ENCODE peak calls at places on chromosomes 2 and 18, in seven cellular contexts. One of them, this sample, is unnamed.

GRCh38 chr18:3472681-3473544 is 22.9 kb downstream of the TGIF1 start:
- DNase-seq in astrocyte of the spinal cord: no peak
- DNase-seq in stimulated activated CD8-positive, alpha-beta memory T cell treated with anti-CD3 and anti-CD28 coated beads, Interleukin-12 subunit alpha, Interleukin-12 subunit beta, amount 100 ng/mL, for 1 hour: no peak
- DNase-seq in GOT3: no peak
- DNase-seq in chondrocyte: no peak
- DNase-seq in nephron progenitor cell: no peak
- DNase-seq in choroid plexus epithelial cell: no peak
- DNase-seq in this sample: no peak

GRCh38 chr2:21415234-21415633 is 291.5 kb downstream of the TDRD15 start:
- DNase-seq in astrocyte of the spinal cord: no peak
- DNase-seq in stimulated activated CD8-positive, alpha-beta memory T cell treated with anti-CD3 and anti-CD28 coated beads, Interleukin-12 subunit alpha, Interleukin-12 subunit beta, amount 100 ng/mL, for 1 hour: no peak
- DNase-seq in GOT3: no peak
- DNase-seq in chondrocyte: no peak
- DNase-seq in nephron progenitor cell: no peak
- DNase-seq in choroid plexus epithelial cell: peak
- DNase-seq in this sample: no peak

GRCh38 chr2:16615687-16616615 is 49.7 kb downstream of the CYRIA start:
- DNase-seq in astrocyte of the spinal cord: no peak
- DNase-seq in stimulated activated CD8-positive, alpha-beta memory T cell treated with anti-CD3 and anti-CD28 coated beads, Interleukin-12 subunit alpha, Interleukin-12 subunit beta, amount 100 ng/mL, for 1 hour: no peak
- DNase-seq in GOT3: no peak
- DNase-seq in chondrocyte: no peak
- DNase-seq in nephron progenitor cell: no peak
- DNase-seq in choroid plexus epithelial cell: no peak
- DNase-seq in this sample: no peak

GRCh38 chr2:37085731-37086147 is 1.4 kb downstream of the GPATCH11 start:
- DNase-seq in astrocyte of the spinal cord: peak
- DNase-seq in stimulated activated CD8-positive, alpha-beta memory T cell treated with anti-CD3 and anti-CD28 coated beads, Interleukin-12 subunit alpha, Interleukin-12 subunit beta, amount 100 ng/mL, for 1 hour: no peak
- DNase-seq in GOT3: no peak
- DNase-seq in chondrocyte: no peak
- DNase-seq in nephron progenitor cell: no peak
- DNase-seq in choroid plexus epithelial cell: peak
- DNase-seq in this sample: no peak

GRCh38 chr2:46260305-46260704 is 36.9 kb upstream of the EPAS1 start:
- DNase-seq in astrocyte of the spinal cord: no peak
- DNase-seq in stimulated activated CD8-positive, alpha-beta memory T cell treated with anti-CD3 and anti-CD28 coated beads, Interleukin-12 subunit alpha, Interleukin-12 subunit beta, amount 100 ng/mL, for 1 hour: no peak
- DNase-seq in GOT3: no peak
- DNase-seq in chondrocyte: no peak
- DNase-seq in nephron progenitor cell: no peak
- DNase-seq in choroid plexus epithelial cell: no peak
- DNase-seq in this sample: no peak

GRCh38 chr2:18585526-18585925 is 3.8 kb downstream of the NT5C1B start:
- DNase-seq in astrocyte of the spinal cord: no peak
- DNase-seq in stimulated activated CD8-positive, alpha-beta memory T cell treated with anti-CD3 and anti-CD28 coated beads, Interleukin-12 subunit alpha, Interleukin-12 subunit beta, amount 100 ng/mL, for 1 hour: no peak
- DNase-seq in GOT3: no peak
- DNase-seq in chondrocyte: no peak
- DNase-seq in nephron progenitor cell: no peak
- DNase-seq in choroid plexus epithelial cell: peak
- DNase-seq in this sample: no peak

GRCh38 chr2:49948091-49948490 is 793.8 kb upstream of the FSHR start:
- DNase-seq in astrocyte of the spinal cord: no peak
- DNase-seq in stimulated activated CD8-positive, alpha-beta memory T cell treated with anti-CD3 and anti-CD28 coated beads, Interleukin-12 subunit alpha, Interleukin-12 subunit beta, amount 100 ng/mL, for 1 hour: no peak
- DNase-seq in GOT3: no peak
- DNase-seq in chondrocyte: no peak
- DNase-seq in nephron progenitor cell: no peak
- DNase-seq in choroid plexus epithelial cell: no peak
- DNase-seq in this sample: no peak

GRCh38 chr2:28356095-28356911 is 36.4 kb upstream of the FOSL2 start:
- DNase-seq in astrocyte of the spinal cord: peak
- DNase-seq in stimulated activated CD8-positive, alpha-beta memory T cell treated with anti-CD3 and anti-CD28 coated beads, Interleukin-12 subunit alpha, Interleukin-12 subunit beta, amount 100 ng/mL, for 1 hour: no peak
- DNase-seq in GOT3: peak
- DNase-seq in chondrocyte: peak
- DNase-seq in nephron progenitor cell: peak
- DNase-seq in choroid plexus epithelial cell: peak
- DNase-seq in this sample: no peak

GRCh38 chr18:12359515-12359927 is 17.5 kb downstream of the AFG3L2 start:
- DNase-seq in astrocyte of the spinal cord: peak
- DNase-seq in stimulated activated CD8-positive, alpha-beta memory T cell treated with anti-CD3 and anti-CD28 coated beads, Interleukin-12 subunit alpha, Interleukin-12 subunit beta, amount 100 ng/mL, for 1 hour: no peak
- DNase-seq in GOT3: no peak
- DNase-seq in chondrocyte: no peak
- DNase-seq in nephron progenitor cell: no peak
- DNase-seq in choroid plexus epithelial cell: peak
- DNase-seq in this sample: no peak

GRCh38 chr18:63137999-63138448 is 181.5 kb downstream of the BCL2 start:
- DNase-seq in astrocyte of the spinal cord: no peak
- DNase-seq in stimulated activated CD8-positive, alpha-beta memory T cell treated with anti-CD3 and anti-CD28 coated beads, Interleukin-12 subunit alpha, Interleukin-12 subunit beta, amount 100 ng/mL, for 1 hour: peak
- DNase-seq in GOT3: no peak
- DNase-seq in chondrocyte: no peak
- DNase-seq in nephron progenitor cell: no peak
- DNase-seq in choroid plexus epithelial cell: no peak
- DNase-seq in this sample: peak

GRCh38 chr2:70790079-70790963 is at the start of gene FIGLA:
- DNase-seq in astrocyte of the spinal cord: no peak
- DNase-seq in stimulated activated CD8-positive, alpha-beta memory T cell treated with anti-CD3 and anti-CD28 coated beads, Interleukin-12 subunit alpha, Interleukin-12 subunit beta, amount 100 ng/mL, for 1 hour: no peak
- DNase-seq in GOT3: no peak
- DNase-seq in chondrocyte: no peak
- DNase-seq in nephron progenitor cell: peak
- DNase-seq in choroid plexus epithelial cell: no peak
- DNase-seq in this sample: no peak